ENCODE peak calls at places on chromosome 6, in four cellular contexts. W is K562, L is GM12878, B is HepG2. T is an unnamed sample.

GRCh38 chr6:112223070-112223861 is 31.1 kb downstream of the LAMA4 start:
- DNase-seq in W (no peak), L (no peak), B (no peak), T (no peak)

GRCh38 chr6:166589786-166590574 is 3.5 kb upstream of the RAMACL start:
- DNase-seq in W (no peak), L (no peak), B (no peak), T (no peak)

GRCh38 chr6:51021171-51021570 is 202.5 kb downstream of the TFAP2B start:
- DNase-seq in W (no peak), L (no peak), B (no peak), T (no peak)

GRCh38 chr6:159790149-159790946 is at the start of gene MRPL18:
- DNase-seq in W (peak; percentile 85), L (peak; percentile 95), B (peak; percentile 99), T (peak; percentile 95)

GRCh38 chr6:87281426-87281825 is 41.0 kb upstream of the SMIM8 start:
- DNase-seq in W (no peak), L (no peak), B (no peak), T (no peak)

GRCh38 chr6:79544939-79545450 is 7.8 kb upstream of the LCA5 start:
- DNase-seq in W (peak; percentile 82), L (peak; percentile 74), B (peak; percentile 16), T (peak; percentile 80)

GRCh38 chr6:137659871-137660270 is 165.7 kb upstream of the OLIG3 start:
- DNase-seq in W (no peak), L (no peak), B (peak; percentile 65), T (no peak)

GRCh38 chr6:156420172-156420993 is 356.8 kb upstream of the ARID1B start:
- DNase-seq in W (no peak), L (no peak), B (no peak), T (no peak)

GRCh38 chr6:165096868-165097267 is 212.5 kb downstream of the C6orf118 start:
- DNase-seq in W (no peak), L (no peak), B (no peak), T (no peak)

GRCh38 chr6:11094411-11094851 is 797 bp downstream of the SMIM13 start:
- DNase-seq in W (peak; percentile 45), L (no peak), B (peak; percentile 50), T (peak; percentile 50)

GRCh38 chr6:167832497-167833395 is 6.0 kb downstream of the AFDN start:
- DNase-seq in W (no peak), L (peak; percentile 31), B (no peak), T (no peak)

GRCh38 chr6:128415387-128415786 is 105.0 kb downstream of the PTPRK start:
- DNase-seq in W (no peak), L (no peak), B (no peak), T (no peak)

GRCh38 chr6:138991206-138991605 is 3.2 kb upstream of the REPS1 start:
- DNase-seq in W (no peak), L (no peak), B (no peak), T (no peak)

GRCh38 chr6:138987299-138987642 is 782 bp downstream of the REPS1 start:
- DNase-seq in W (no peak), L (no peak), B (no peak), T (no peak)

GRCh38 chr6:138988469-138988834 is 399 bp upstream of the REPS1 start:
- DNase-seq in W (no peak), L (no peak), B (peak; percentile 45), T (peak; percentile 57)

GRCh38 chr6:138987643-138988468 is at the start of gene REPS1:
- DNase-seq in W (peak; percentile 97), L (peak; percentile 40), B (peak; percentile 87), T (peak; percentile 96)

DNA sequence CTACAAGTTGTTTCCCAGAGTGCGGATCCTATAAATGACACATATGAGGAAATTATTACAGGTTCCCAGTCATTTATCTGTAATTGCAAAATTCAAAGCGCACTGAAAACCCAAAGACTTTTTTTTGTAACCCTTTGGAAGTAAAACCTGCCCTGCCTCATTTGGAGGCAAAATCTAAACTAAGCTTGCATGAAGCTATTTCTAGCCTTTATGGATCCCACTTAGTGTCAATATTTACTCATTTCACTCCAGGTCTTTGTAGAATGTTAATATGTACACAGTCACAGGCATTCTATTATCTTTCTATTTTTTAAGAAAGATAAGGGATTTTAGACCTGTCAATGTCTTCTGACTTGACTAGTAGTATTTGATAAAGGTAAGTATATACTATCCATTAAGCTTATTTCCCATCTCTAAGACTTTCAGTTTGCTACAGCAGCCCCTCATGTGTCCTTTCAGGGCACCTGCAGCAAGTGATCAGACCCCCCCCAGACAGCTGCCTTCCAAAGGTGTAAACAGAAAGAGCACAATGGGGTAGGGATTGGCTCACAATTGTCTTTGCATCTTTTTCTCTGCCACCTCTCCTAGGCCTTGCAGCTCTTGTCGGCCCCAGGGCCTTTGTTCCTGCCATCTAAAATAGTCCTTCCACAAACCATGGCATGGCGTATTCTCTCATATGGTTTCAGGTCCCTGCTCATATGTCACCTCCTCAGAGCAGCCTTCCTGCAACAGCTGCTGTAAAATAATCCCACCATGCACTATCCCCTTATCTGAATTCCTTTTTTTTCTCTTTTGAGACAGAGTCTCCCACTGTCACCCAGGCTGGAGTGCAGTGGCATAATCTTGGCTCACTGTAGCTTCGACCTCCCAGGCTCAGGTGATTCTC is 1.3 kb upstream of the REPS1 start:
- DNase-seq in W (no peak), L (no peak), B (peak; percentile 54), T (no peak)
- TF ChIP-seq SP1 in W (no peak), L (no peak), B (no peak), T (no peak)

DNA sequence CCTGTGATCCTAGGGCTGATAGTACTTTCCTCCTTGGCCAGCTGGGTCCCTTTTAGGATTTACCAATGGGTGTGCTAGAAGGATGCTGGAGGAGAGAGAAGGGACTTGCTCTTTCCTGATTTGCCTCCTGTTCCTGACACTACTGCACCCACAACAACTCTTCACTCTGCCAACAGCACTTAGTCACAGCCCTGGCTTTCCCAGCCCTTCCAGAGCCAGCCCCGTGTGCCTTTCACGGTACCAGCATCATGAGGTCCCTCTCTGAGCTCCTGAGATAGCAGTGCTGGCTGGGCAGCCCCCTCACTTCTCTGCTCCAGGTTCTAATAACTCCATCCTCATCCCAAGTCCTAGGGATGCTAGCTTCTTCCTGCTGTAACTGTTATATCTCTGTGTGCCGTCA is 80.9 kb downstream of the DNAH8 start:
- DNase-seq in W (no peak), L (no peak), B (no peak), T (no peak)
- TF ChIP-seq FOXK2 in W (no peak), L (no peak), B (no peak), T (no peak)

GRCh38 chr6:123888779-123889513 is 85.3 kb downstream of the NKAIN2 start:
- DNase-seq in W (no peak), L (no peak), B (no peak), T (no peak)
- TF ChIP-seq BHLHE40 in W (no peak), L (no peak), B (no peak), T (no peak)

DNA sequence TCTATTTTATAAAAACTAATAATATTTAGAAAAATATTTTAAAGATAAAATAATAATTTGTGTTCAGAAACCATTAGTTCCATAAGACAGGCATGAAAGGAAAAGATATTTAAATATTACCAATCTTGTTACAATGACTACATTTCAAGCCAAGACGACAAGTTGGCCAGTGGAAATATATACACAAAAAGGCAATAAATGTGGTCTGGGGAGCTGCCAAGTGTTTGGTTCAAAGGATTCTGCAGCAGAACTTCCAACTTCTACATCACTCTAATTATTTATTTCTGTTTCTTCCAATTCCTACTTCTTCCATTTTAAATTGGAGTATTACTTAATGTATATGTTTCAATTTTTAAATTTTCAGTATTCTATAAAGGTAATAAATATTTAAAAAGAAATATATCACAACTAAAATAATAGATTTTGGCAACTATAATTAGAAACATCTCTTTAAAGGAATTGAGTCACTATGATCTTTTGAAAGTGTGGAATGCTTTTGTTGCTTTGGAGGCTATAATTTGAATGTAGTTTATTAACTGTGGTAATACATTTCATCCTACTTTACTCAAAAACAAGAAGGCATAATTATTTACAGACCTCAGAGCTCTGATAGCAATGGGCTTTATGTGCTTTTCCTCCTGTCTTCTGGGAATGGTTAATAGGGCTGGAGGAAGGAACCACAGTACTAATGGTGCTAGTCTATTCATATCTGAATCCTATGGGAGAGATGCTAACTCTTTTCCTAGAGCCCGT is 129.7 kb upstream of the FAM184A start:
- DNase-seq in W (no peak), L (no peak), B (no peak), T (no peak)
- TF ChIP-seq SP1 in W (no peak), L (no peak), B (no peak), T (no peak)

GRCh38 chr6:30883743-30884520 is at the start of gene DDR1:
- DNase-seq in W (peak; percentile 95), L (no peak), B (peak; percentile 38), T (peak; percentile 61)

GRCh38 chr6:30881392-30881986 is 2.8 kb upstream of the DDR1 start:
- DNase-seq in W (no peak), L (no peak), B (no peak), T (no peak)

GRCh38 chr6:30883476-30883742 is 910 bp upstream of the DDR1 start:
- DNase-seq in W (no peak), L (no peak), B (no peak), T (no peak)

GRCh38 chr6:30881987-30882763 is 2.1 kb upstream of the DDR1 start:
- DNase-seq in W (no peak), L (no peak), B (no peak), T (no peak)

DNA sequence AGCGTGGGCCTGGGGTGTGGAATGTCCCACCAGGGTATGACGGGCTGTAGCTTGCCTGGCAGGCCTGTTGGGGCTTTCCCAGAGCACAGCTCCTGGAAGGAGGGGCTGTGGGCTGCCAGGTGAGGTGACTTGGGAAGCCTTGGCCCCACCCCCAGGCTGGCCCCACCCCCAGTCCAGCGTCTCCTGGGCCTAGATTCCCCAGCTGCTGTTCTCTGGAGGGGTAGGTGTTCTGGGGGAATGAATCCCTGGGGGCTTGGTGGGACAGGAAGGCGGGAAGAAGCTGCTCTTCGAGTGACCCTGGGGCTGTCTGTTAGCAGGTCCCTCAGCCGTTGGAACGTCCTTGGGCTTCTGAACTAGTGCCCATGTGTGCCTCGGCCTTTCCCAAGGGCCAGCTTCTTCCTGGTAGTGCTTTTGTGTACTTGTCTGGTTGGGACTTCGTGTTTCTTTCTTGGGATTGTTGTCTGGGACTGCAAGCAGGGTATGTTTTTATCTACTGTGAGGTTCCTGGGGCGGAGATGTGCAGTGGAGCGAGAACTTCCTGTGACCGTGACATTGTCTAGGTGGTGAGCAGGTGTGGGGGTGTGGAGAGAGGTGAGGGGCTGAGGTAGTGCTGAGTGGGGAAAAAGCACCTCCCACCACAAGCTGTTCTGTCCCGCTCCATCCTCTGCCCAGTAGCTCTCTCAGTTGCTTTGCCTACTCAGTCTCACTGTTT is 1.4 kb upstream of the DDR1 start:
- DNase-seq in W (peak; percentile 71), L (peak; percentile 59), B (no peak), T (no peak)
- TF ChIP-seq FOXK2 in W (no peak), L (no peak), B (no peak), T (no peak)